ENCODE peak calls at places on chromosome 6, in four cellular contexts. One of them, this sample, is unnamed.

GRCh38 chr6:115899883-115900282 is 160.8 kb downstream of the FRK start:
- DNase-seq in A673: no peak
- DNase-seq in WTC11: no peak
- DNase-seq in omental fat pad: no peak
- DNase-seq in this sample: no peak

GRCh38 chr6:5626727-5627426 is 365.6 kb downstream of the FARS2 start:
- DNase-seq in A673: no peak
- DNase-seq in WTC11: no peak
- DNase-seq in omental fat pad: no peak
- DNase-seq in this sample: no peak

GRCh38 chr6:79607000-79607399 is 24.1 kb upstream of the SH3BGRL2 start:
- DNase-seq in A673: no peak
- DNase-seq in WTC11: no peak
- DNase-seq in omental fat pad: no peak
- DNase-seq in this sample: no peak

GRCh38 chr6:150687508-150687907 is 87.8 kb downstream of the PLEKHG1 start:
- DNase-seq in A673: no peak
- DNase-seq in WTC11: no peak
- DNase-seq in omental fat pad: no peak
- DNase-seq in this sample: no peak

GRCh38 chr6:19492631-19493030 is 344.5 kb upstream of the ID4 start:
- DNase-seq in A673: no peak
- DNase-seq in WTC11: no peak
- DNase-seq in omental fat pad: no peak
- DNase-seq in this sample: no peak

GRCh38 chr6:156794546-156794945 is 17.4 kb downstream of the ARID1B start:
- DNase-seq in A673: no peak
- DNase-seq in WTC11: no peak
- DNase-seq in omental fat pad: no peak
- DNase-seq in this sample: no peak

GRCh38 chr6:82957171-82957894 is 108.3 kb downstream of the UBE3D start:
- DNase-seq in A673: peak
- DNase-seq in WTC11: no peak
- DNase-seq in omental fat pad: no peak
- DNase-seq in this sample: no peak

GRCh38 chr6:81226957-81227356 is 525.5 kb downstream of the TENT5A start:
- DNase-seq in A673: no peak
- DNase-seq in WTC11: no peak
- DNase-seq in omental fat pad: no peak
- DNase-seq in this sample: no peak

GRCh38 chr6:52921743-52922142 is 12.2 kb upstream of the GSTA3 start:
- DNase-seq in A673: no peak
- DNase-seq in WTC11: no peak
- DNase-seq in omental fat pad: no peak
- DNase-seq in this sample: no peak

GRCh38 chr6:136492409-136492808 is 57.8 kb downstream of the MAP7 start:
- DNase-seq in A673: no peak
- DNase-seq in WTC11: no peak
- DNase-seq in omental fat pad: no peak
- DNase-seq in this sample: no peak

GRCh38 chr6:156752666-156753301 is 24.4 kb upstream of the ARID1B start:
- DNase-seq in A673: no peak
- DNase-seq in WTC11: peak
- DNase-seq in omental fat pad: no peak
- DNase-seq in this sample: peak

GRCh38 chr6:31576897-31577341 is 1.6 kb downstream of the TNF start:
- DNase-seq in A673: no peak
- DNase-seq in WTC11: no peak
- DNase-seq in omental fat pad: no peak
- DNase-seq in this sample: no peak

GRCh38 chr6:75530696-75531095 is 37.1 kb upstream of the FILIP1 start:
- DNase-seq in A673: no peak
- DNase-seq in WTC11: no peak
- DNase-seq in omental fat pad: no peak
- DNase-seq in this sample: no peak

GRCh38 chr6:130148181-130148580 is 74.6 kb downstream of the SAMD3 start:
- DNase-seq in A673: no peak
- DNase-seq in WTC11: peak
- DNase-seq in omental fat pad: no peak
- DNase-seq in this sample: no peak
- TF ChIP-seq CTCF in A673: peak
- TF ChIP-seq CTCF in WTC11: peak
- TF ChIP-seq CTCF in omental fat pad: no peak
- TF ChIP-seq CTCF in this sample: no peak

DNA sequence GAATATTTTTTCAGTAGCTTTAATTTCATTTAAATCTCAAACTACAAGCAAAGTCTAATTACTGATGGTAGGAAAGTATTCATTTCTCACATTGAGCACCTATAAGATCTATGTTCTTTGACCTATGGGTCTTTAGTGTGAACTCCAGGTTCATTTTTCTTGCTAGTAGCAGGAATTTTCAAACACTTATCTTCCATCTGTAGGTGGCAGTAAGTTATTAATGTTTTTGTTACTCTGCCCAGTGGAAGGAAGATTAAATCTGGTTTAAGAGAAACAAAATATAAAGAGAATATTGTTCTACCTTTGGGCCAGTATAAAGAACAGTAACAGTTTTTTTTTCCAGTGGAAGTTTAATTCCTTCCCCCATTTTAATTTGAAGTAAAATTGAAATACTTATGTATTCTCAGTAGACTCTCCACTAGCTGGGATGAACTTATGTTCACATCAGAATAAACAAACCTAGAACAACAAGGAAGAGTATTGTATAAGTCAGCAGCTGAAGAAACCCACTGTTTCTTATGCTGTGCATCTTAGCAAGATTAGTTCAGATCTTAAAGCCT is 328.2 kb downstream of the PHF3 start:
- DNase-seq in A673: no peak
- DNase-seq in WTC11: no peak
- DNase-seq in omental fat pad: no peak
- DNase-seq in this sample: no peak
- TF ChIP-seq CTCF in A673: peak
- TF ChIP-seq CTCF in WTC11: no peak
- TF ChIP-seq CTCF in omental fat pad: no peak
- TF ChIP-seq CTCF in this sample: no peak

GRCh38 chr6:17197607-17198006 is 83.6 kb upstream of the RBM24 start:
- DNase-seq in A673: no peak
- DNase-seq in WTC11: no peak
- DNase-seq in omental fat pad: no peak
- DNase-seq in this sample: no peak

GRCh38 chr6:17204548-17204947 is 76.6 kb upstream of the RBM24 start:
- DNase-seq in A673: no peak
- DNase-seq in WTC11: no peak
- DNase-seq in omental fat pad: no peak
- DNase-seq in this sample: no peak

GRCh38 chr6:17202526-17202925 is 78.6 kb upstream of the RBM24 start:
- DNase-seq in A673: no peak
- DNase-seq in WTC11: no peak
- DNase-seq in omental fat pad: no peak
- DNase-seq in this sample: no peak

GRCh38 chr6:17200395-17200794 is 80.8 kb upstream of the RBM24 start:
- DNase-seq in A673: no peak
- DNase-seq in WTC11: peak
- DNase-seq in omental fat pad: no peak
- DNase-seq in this sample: peak
- TF ChIP-seq CTCF in A673: peak
- TF ChIP-seq CTCF in WTC11: peak
- TF ChIP-seq CTCF in omental fat pad: no peak
- TF ChIP-seq CTCF in this sample: peak

GRCh38 chr6:18062733-18063132 is 59.7 kb downstream of the NHLRC1 start:
- DNase-seq in A673: no peak
- DNase-seq in WTC11: no peak
- DNase-seq in omental fat pad: no peak
- DNase-seq in this sample: no peak
- TF ChIP-seq CTCF in A673: no peak
- TF ChIP-seq CTCF in WTC11: no peak
- TF ChIP-seq CTCF in omental fat pad: no peak
- TF ChIP-seq CTCF in this sample: no peak

GRCh38 chr6:7100072-7100750 is 7.5 kb upstream of the RREB1 start:
- DNase-seq in A673: no peak
- DNase-seq in WTC11: no peak
- DNase-seq in omental fat pad: no peak
- DNase-seq in this sample: no peak

GRCh38 chr6:7098974-7099373 is 8.8 kb upstream of the RREB1 start:
- DNase-seq in A673: no peak
- DNase-seq in WTC11: no peak
- DNase-seq in omental fat pad: no peak
- DNase-seq in this sample: no peak

GRCh38 chr6:7104752-7105151 is 3.0 kb upstream of the RREB1 start:
- DNase-seq in A673: no peak
- DNase-seq in WTC11: no peak
- DNase-seq in omental fat pad: no peak
- DNase-seq in this sample: no peak

GRCh38 chr6:7101290-7101689 is 6.5 kb upstream of the RREB1 start:
- DNase-seq in A673: no peak
- DNase-seq in WTC11: no peak
- DNase-seq in omental fat pad: no peak
- DNase-seq in this sample: peak

GRCh38 chr6:7100751-7101078 is 7.0 kb upstream of the RREB1 start:
- DNase-seq in A673: no peak
- DNase-seq in WTC11: no peak
- DNase-seq in omental fat pad: no peak
- DNase-seq in this sample: no peak
- TF ChIP-seq CTCF in A673: no peak
- TF ChIP-seq CTCF in WTC11: no peak
- TF ChIP-seq CTCF in omental fat pad: no peak
- TF ChIP-seq CTCF in this sample: no peak

This sample was measured in nephron progenitor cell.